ENCODE peak calls at places on chromosomes 13 and 19, in four cellular contexts. Q, H, P and R are unnamed samples.

GRCh38 chr19:12703056-12703455 is 6.6 kb upstream of the FBXW9 start:
- DNase-seq in Q (no peak), H (peak), P (peak), R (peak)

GRCh38 chr13:93875527-93875926 is 604.0 kb downstream of the DCT start:
- DNase-seq in Q (no peak), H (no peak), P (no peak), R (no peak)

GRCh38 chr13:41054919-41055619 is 6.2 kb upstream of the WBP4 start:
- DNase-seq in Q (no peak), H (no peak), P (peak), R (no peak)

GRCh38 chr19:9010693-9011092 is 484 bp upstream of the MUC16 start:
- DNase-seq in Q (no peak), H (no peak), P (no peak), R (no peak)

GRCh38 chr13:39840201-39840600 is 184.7 kb downstream of the COG6 start:
- DNase-seq in Q (no peak), H (no peak), P (no peak), R (no peak)

GRCh38 chr19:6787393-6787792 is 14.9 kb downstream of the VAV1 start:
- DNase-seq in Q (no peak), H (no peak), P (no peak), R (no peak)

GRCh38 chr13:93744886-93745285 is 518.3 kb downstream of the GPC6 start:
- DNase-seq in Q (no peak), H (no peak), P (no peak), R (peak)

GRCh38 chr13:62879071-62879470 is 1463.4 kb upstream of the PCDH20 start:
- DNase-seq in Q (no peak), H (no peak), P (no peak), R (no peak)

GRCh38 chr19:49309087-49309486 is 15.9 kb downstream of the SLC6A16 start:
- DNase-seq in Q (no peak), H (no peak), P (no peak), R (no peak)

GRCh38 chr13:66805657-66806056 is 424.5 kb downstream of the PCDH9 start:
- DNase-seq in Q (no peak), H (no peak), P (no peak), R (no peak)

GRCh38 chr13:75550159-75550567 is 572 bp downstream of the UCHL3 start:
- DNase-seq in Q (no peak), H (peak), P (peak), R (no peak)

GRCh38 chr13:57704031-57704430 is 72.5 kb downstream of the PCDH17 start:
- DNase-seq in Q (no peak), H (no peak), P (no peak), R (no peak)

GRCh38 chr19:2616741-2617392 is 85.6 kb downstream of the GNG7 start:
- DNase-seq in Q (no peak), H (no peak), P (no peak), R (no peak)

GRCh38 chr19:30056580-30056979 is 114.5 kb downstream of the URI1 start:
- DNase-seq in Q (no peak), H (no peak), P (no peak), R (no peak)

GRCh38 chr13:51585696-51586095 is 1.4 kb downstream of the WDFY2 start:
- DNase-seq in Q (no peak), H (no peak), P (no peak), R (no peak)

GRCh38 chr13:35164324-35164932 is 222.4 kb downstream of the NBEA start:
- DNase-seq in Q (peak), H (peak), P (peak), R (no peak)

GRCh38 chr13:91017031-91017668 is 330.3 kb upstream of the MIR17HG start:
- DNase-seq in Q (peak), H (peak), P (peak), R (peak)

GRCh38 chr13:48000559-48001126 is 430 bp downstream of the SUCLA2 start:
- DNase-seq in Q (no peak), H (no peak), P (no peak), R (peak)

GRCh38 chr19:54462713-54463530 is 656 bp downstream of the LENG9 start:
- DNase-seq in Q (no peak), H (peak), P (peak), R (peak)

GRCh38 chr19:1251233-1251502 is 2.8 kb downstream of the MIDN start:
- DNase-seq in Q (no peak), H (no peak), P (peak), R (no peak)

GRCh38 chr13:74026753-74027152 is 107.5 kb downstream of the KLF12 start:
- DNase-seq in Q (peak), H (no peak), P (no peak), R (peak)

GRCh38 chr19:12750851-12751250 is 740 bp upstream of the BEST2 start:
- DNase-seq in Q (no peak), H (no peak), P (peak), R (no peak)

GRCh38 chr13:54210397-54211050 is 1181.9 kb downstream of the OLFM4 start:
- DNase-seq in Q (no peak), H (no peak), P (no peak), R (no peak)

GRCh38 chr13:97255515-97255999 is 33.4 kb downstream of the MBNL2 start:
- DNase-seq in Q (no peak), H (no peak), P (no peak), R (no peak)

GRCh38 chr13:94758571-94758970 is 46.2 kb upstream of the SOX21 start:
- DNase-seq in Q (no peak), H (no peak), P (no peak), R (no peak)

GRCh38 chr13:64753606-64754005 is 2476.5 kb downstream of the PCDH9 start:
- DNase-seq in Q (no peak), H (no peak), P (no peak), R (no peak)

GRCh38 chr13:26589754-26590153 is 32.3 kb downstream of the WASF3 start:
- DNase-seq in Q (no peak), H (no peak), P (no peak), R (no peak)

GRCh38 chr19:10320602-10321416 is 5.0 kb upstream of the FDX2 start:
- DNase-seq in Q (no peak), H (no peak), P (no peak), R (no peak)

GRCh38 chr13:97142452-97142851 is 79.7 kb upstream of the MBNL2 start:
- DNase-seq in Q (no peak), H (peak), P (no peak), R (peak)

GRCh38 chr19:3054972-3055740 is 7.1 kb downstream of the TLE5 start:
- DNase-seq in Q (no peak), H (peak), P (no peak), R (no peak)

GRCh38 chr13:51315658-51316057 is 23.8 kb upstream of the SERPINE3 start:
- DNase-seq in Q (no peak), H (no peak), P (no peak), R (no peak)

GRCh38 chr13:46855664-46856063 is 41.2 kb downstream of the HTR2A start:
- DNase-seq in Q (no peak), H (no peak), P (no peak), R (no peak)

GRCh38 chr13:28586585-28587540 is 72.1 kb upstream of the POMP start:
- DNase-seq in Q (no peak), H (no peak), P (no peak), R (no peak)

GRCh38 chr13:28583661-28584091 is 75.3 kb upstream of the POMP start:
- DNase-seq in Q (no peak), H (peak), P (peak), R (peak)

GRCh38 chr13:28582892-28583240 is 76.1 kb upstream of the POMP start:
- DNase-seq in Q (no peak), H (no peak), P (no peak), R (no peak)

GRCh38 chr13:28585557-28585956 is 73.4 kb upstream of the POMP start:
- DNase-seq in Q (no peak), H (no peak), P (no peak), R (no peak)

DNA sequence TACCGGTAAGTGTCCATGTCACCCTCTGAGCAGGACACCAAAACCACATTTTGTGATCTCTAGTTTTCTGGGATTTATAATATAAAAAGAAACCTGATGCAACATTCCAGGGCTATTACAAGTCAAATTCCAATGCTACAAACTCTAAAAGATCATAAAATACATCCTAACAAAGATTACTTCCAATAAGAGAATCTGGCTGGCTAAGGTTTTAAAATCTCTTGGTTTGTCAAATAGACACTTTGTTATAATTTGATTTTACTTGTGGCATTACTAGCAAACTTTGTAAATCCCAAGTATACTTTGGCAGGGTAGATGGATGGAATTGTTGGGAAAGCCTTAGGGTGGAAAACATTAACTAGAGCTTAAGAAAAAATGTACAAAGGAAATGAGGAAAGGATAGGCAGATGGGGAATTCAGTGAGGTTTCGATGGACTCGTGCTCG is 74.0 kb upstream of the POMP start:
- DNase-seq in Q (no peak), H (no peak), P (no peak), R (no peak)
- TF ChIP-seq USF1 in Q (no peak), H (no peak), P (no peak), R (no peak)

DNA sequence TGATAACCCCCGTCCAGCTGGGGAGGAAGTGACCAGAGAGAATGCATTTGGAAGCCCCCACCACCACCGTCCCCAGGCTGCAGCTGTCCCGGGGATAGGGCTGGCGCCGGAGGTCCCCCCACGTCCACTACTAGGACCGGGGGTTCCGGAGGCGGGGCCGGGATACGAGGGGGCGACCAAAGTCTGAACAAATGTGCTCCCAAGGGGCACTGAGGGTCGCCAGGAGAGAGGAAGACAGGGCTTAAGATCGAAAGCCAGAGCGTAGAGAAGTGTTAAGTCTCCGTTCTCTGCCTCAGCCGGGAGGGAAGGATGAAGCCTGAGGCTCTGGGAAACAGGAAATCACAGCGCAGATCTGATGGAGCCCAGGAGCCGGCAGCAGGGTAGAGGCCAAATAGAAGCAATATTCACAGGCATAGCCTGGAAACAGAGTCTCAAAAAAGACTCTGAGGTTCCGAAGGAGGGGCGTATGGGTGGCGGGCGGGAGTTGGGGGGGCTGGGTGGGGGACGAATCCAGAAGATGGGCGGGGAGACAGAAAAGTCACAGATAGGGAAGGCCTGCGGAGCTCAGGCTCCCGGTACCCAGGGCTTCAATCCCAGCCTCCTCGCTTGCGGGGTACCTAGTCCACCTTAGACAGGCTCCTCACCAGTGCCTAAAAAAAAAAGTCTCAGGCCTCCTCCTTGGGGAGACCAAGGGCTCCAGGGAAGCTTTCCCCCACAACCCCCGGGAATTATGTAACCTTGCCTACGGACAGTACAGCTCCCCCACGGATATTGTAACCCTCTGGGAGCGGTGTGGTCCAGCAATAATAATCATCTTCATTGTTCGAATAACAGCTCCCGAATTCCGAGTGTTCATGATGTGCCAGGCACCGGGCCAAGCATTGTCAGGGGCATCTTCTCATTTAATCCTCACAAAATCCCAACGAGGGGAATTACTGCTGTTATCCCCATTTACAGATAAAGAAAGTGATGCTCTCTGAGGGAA is 1.1 kb upstream of the ERF start:
- DNase-seq in Q (no peak), H (no peak), P (peak), R (no peak)
- TF ChIP-seq USF1 in Q (no peak), H (no peak), P (no peak), R (no peak)

GRCh38 chr19:16285769-16286564 is 38.7 kb upstream of the KLF2 start:
- DNase-seq in Q (no peak), H (peak), P (no peak), R (no peak)
- TF ChIP-seq USF1 in Q (no peak), H (no peak), P (no peak), R (no peak)

GRCh38 chr13:31540316-31540715 is 199.0 kb upstream of the RXFP2 start:
- DNase-seq in Q (no peak), H (no peak), P (no peak), R (no peak)

GRCh38 chr13:31543190-31543589 is 196.1 kb upstream of the RXFP2 start:
- DNase-seq in Q (no peak), H (no peak), P (no peak), R (no peak)

DNA sequence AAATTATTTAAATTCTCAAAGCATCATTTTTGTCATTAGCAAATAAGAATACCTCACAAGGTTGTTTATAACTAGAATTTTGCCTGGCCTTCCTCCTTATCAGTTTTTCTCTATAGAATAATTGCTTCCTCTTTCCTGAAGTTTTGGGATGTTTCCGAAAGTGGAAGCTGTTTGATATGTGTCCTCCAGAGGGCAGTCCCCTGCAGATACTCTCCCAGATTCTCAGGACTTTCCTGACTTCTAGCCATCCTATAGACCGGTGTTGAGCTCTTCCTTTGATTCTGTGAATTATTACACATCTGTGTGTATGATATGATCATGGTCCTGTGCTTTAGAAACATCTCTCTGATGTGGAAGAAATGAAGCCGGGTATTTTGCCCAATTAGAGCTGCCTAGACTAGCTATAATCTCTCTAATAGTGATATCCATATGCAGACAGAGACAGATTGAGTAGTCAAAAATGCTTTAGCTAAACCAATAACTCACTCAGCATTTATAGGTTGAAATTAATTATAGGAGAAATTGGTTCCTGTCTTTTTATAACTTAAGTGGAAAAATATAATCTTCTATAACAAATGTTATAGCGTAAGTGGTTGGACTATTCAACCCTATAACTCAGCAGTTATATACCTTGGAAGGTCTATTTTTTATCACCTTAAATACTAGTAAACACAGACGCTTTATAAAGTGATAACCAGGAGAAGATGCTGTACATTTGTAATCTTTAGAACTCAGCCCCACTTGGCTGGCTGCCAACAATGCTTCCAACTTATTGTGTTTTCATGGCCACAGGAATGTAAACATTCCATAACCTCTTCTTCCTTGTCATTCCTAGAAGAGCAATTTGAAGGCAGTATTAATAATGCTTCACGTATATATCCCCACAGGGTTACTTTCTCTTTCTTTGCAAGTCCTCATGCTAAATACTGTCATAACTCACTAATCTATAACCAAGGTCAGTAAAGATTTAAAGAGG is 201.0 kb upstream of the RXFP2 start:
- DNase-seq in Q (no peak), H (peak), P (peak), R (no peak)
- TF ChIP-seq USF1 in Q (no peak), H (no peak), P (no peak), R (no peak)

DNA sequence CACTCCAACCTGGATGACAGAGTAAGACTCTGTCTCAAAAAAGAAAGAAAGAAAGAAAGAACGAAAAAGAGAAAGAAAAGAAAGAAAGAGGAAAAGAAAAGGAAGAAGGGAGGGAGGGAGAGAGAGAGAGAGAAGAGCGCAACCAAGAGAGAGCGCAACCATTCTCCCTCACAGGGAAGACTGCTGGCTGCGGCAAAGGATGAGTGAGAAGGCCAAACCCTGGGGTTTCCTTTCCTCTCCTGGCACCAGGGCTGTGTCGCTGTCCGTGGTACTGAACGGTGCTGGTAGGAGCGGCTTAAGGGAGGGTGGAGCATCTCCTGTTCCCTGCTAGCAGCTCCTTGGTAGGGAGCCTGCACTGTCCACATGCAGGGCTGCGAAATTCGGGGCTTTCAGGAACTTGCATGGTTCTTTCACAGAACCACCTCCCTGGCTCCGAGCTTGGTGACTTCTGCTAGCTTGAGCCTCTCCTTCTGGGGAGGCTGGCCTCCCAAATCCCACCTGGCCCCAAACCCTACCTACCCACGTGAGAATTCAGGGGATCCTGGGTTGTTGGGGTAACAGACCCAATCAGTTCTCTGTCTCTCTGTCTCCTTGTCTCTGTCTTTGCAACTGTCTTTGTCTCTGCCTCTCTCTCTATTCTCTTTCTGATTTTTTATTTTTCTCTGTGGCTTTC is 51.1 kb upstream of the ZNRF4 start:
- DNase-seq in Q (no peak), H (peak), P (no peak), R (peak)
- TF ChIP-seq USF1 in Q (no peak), H (no peak), P (no peak), R (peak)

GRCh38 chr13:111184685-111185401 is 69.7 kb downstream of the ARHGEF7 start:
- DNase-seq in Q (peak), H (no peak), P (no peak), R (no peak)
- TF ChIP-seq USF1 in Q (peak), H (no peak), P (no peak), R (no peak)

DNA sequence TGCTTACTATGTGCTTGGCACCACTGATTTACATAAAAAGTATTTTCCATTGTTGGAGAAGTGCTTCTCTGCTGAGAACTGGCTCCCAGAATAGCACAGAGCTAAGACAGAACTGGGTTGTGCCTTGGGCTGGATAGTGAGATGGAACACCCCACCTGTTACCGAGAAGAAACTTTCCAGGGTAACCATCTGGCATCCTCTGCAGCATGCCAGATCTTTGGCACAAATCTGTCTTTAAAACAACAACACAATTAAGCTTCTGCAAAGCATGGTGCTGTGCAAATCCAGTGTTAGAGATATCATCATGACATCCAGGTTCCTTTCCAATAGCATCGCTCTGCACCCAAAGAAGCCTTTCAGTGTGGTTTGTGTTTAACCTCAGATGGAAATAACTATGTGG is 202.5 kb upstream of the RFC3 start:
- DNase-seq in Q (no peak), H (no peak), P (peak), R (no peak)
- TF ChIP-seq USF1 in Q (no peak), H (no peak), P (no peak), R (no peak)

GRCh38 chr19:4814625-4815425 is 16.7 kb downstream of the TICAM1 start:
- DNase-seq in Q (no peak), H (no peak), P (no peak), R (no peak)

GRCh38 chr19:4817467-4818277 is 13.8 kb downstream of the TICAM1 start:
- DNase-seq in Q (no peak), H (peak), P (no peak), R (peak)

GRCh38 chr19:4816388-4817165 is 14.9 kb downstream of the TICAM1 start:
- DNase-seq in Q (no peak), H (peak), P (no peak), R (no peak)

GRCh38 chr19:4811328-4812131 is 20.0 kb downstream of the TICAM1 start:
- DNase-seq in Q (no peak), H (peak), P (peak), R (peak)

GRCh38 chr19:4815426-4816387 is 15.8 kb downstream of the TICAM1 start:
- DNase-seq in Q (peak), H (peak), P (peak), R (peak)
- TF ChIP-seq USF1 in Q (peak), H (peak), P (peak), R (peak)

DNA sequence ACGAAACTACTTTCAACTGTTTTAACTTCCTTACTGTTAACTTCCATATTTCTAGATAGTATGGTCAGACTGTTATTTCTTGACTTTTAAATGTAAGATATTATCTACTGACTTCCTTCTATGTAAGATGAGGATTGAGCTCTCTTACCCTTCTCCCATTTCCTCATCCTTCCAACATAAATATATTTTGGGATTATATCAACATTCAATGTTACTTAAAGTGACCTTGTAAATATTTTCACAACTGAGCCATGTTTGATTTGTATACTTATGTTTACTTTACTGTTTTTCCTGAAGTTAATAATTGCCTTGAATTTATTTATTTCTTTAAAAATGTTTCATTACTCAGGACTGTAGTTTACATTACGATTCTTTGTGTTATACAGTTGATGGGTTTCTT is 148.7 kb downstream of the ZIC5 start:
- DNase-seq in Q (no peak), H (no peak), P (no peak), R (no peak)
- TF ChIP-seq USF1 in Q (no peak), H (no peak), P (no peak), R (no peak)